ENCODE peak calls at places on chromosomes 5 and 9, in eight cellular contexts. A is AG09309, P is thoracic aorta, Q is WERI-Rb-1, L is Peyer's patch, N is left ventricle myocardium inferior, V is kidney, K is breast epithelium. U is an unnamed sample.

GRCh38 chr9:123571240-123571639 is 215.2 kb downstream of the CRB2 start:
- DNase-seq in A (no peak), P (no peak), Q (no peak), L (no peak), N (no peak), V (no peak), K (no peak), U (no peak)

GRCh38 chr5:72525816-72526215 is 18.6 kb upstream of the ZNF366 start:
- DNase-seq in A (peak; percentile 89), P (no peak), Q (no peak), L (no peak), N (no peak), V (no peak), K (no peak), U (no peak)

GRCh38 chr5:108857905-108858304 is 110.2 kb downstream of the FER start:
- DNase-seq in A (no peak), P (no peak), Q (no peak), L (no peak), N (no peak), V (no peak), K (no peak), U (no peak)

GRCh38 chr9:456365-456764 is 241.7 kb downstream of the DOCK8 start:
- DNase-seq in A (no peak), P (no peak), Q (no peak), L (no peak), N (peak; percentile 51), V (no peak), K (no peak), U (no peak)

GRCh38 chr5:99000878-99001277 is 72.1 kb upstream of the CHD1 start:
- DNase-seq in A (no peak), P (no peak), Q (no peak), L (no peak), N (no peak), V (no peak), K (no peak), U (no peak)

GRCh38 chr9:98314381-98315066 is 59.1 kb upstream of the TBC1D2 start:
- DNase-seq in A (peak; percentile 24), P (no peak), Q (no peak), L (no peak), N (no peak), V (peak; percentile 59), K (no peak), U (no peak)

GRCh38 chr5:25568989-25569625 is 924.3 kb upstream of the CDH10 start:
- DNase-seq in A (no peak), P (no peak), Q (no peak), L (no peak), N (no peak), V (no peak), K (no peak), U (no peak)

GRCh38 chr9:123460091-123460490 is 104.1 kb downstream of the CRB2 start:
- DNase-seq in A (peak; percentile 2), P (no peak), Q (no peak), L (no peak), N (no peak), V (no peak), K (no peak), U (no peak)

GRCh38 chr5:175880213-175880612 is 8.8 kb downstream of the CPLX2 start:
- DNase-seq in A (no peak), P (no peak), Q (no peak), L (no peak), N (no peak), V (no peak), K (no peak), U (no peak)

GRCh38 chr5:124583469-124584350 is 162.7 kb downstream of the ZNF608 start:
- DNase-seq in A (peak; percentile 55), P (no peak), Q (no peak), L (no peak), N (no peak), V (no peak), K (no peak), U (no peak)

GRCh38 chr5:157918811-157919742 is 60.1 kb upstream of the CLINT1 start:
- DNase-seq in A (peak; percentile 11), P (no peak), Q (no peak), L (peak; percentile 64), N (no peak), V (no peak), K (no peak), U (no peak)

GRCh38 chr9:20683351-20684034 is 566 bp upstream of the FOCAD start:
- DNase-seq in A (peak; percentile 45), P (peak; percentile 47), Q (no peak), L (no peak), N (peak; percentile 54), V (no peak), K (no peak), U (peak; percentile 53)

GRCh38 chr9:126127591-126127990 is 199.0 kb upstream of the MVB12B start:
- DNase-seq in A (no peak), P (no peak), Q (no peak), L (no peak), N (no peak), V (no peak), K (no peak), U (no peak)

GRCh38 chr5:179793470-179794139 is at the start of gene LTC4S:
- DNase-seq in A (no peak), P (no peak), Q (no peak), L (peak; percentile 57), N (peak; percentile 85), V (peak; percentile 93), K (peak; percentile 69), U (no peak)

GRCh38 chr5:20248102-20248501 is 260.1 kb upstream of the CDH18 start:
- DNase-seq in A (no peak), P (no peak), Q (no peak), L (no peak), N (no peak), V (no peak), K (no peak), U (no peak)

DNA sequence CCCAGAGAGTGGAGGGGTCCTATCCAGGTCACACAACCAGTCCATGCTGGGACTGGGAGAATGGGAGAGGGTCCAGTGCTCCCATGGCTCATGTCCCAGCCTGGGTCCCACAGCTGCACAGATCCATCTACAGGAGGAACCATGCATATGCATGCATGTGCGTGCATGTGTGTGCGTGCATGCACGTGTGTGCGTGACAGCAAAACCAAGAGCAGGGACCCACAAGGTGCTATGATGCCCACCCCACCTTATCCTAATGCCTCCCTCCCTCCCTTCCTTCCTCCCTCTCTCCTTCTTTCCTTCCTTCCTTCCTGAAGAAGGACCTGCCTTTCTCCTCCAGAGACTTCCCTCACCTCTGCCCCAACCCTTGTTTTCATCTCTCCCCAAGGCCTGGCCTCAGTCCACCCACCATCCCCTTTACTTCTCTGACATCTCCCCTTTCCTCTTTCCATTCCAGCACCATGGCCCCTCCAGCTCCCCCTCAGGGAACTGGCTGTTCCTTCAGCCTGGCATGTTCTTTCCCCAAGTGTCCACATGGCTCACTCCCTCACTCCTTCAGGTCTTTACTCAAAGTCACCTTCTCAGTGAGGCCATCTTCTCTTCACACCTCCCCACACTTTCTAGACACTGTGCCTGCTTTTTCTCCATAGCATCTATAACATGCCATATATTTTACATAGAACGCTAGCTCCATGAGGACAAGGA is 21.8 kb downstream of the AQP7 start:
- DNase-seq in A (no peak), P (no peak), Q (no peak), L (no peak), N (no peak), V (no peak), K (no peak), U (no peak)
- TF ChIP-seq CTCF in A (no peak), P (no peak), Q (no peak), L (no peak), N (no peak), V (no peak), K (no peak), U (no peak)

GRCh38 chr5:141637693-141638419 is 1.1 kb downstream of the RELL2 start:
- DNase-seq in A (no peak), P (no peak), Q (peak; percentile 80), L (peak; percentile 71), N (peak; percentile 56), V (peak; percentile 89), K (peak; percentile 64), U (no peak)
- TF ChIP-seq CTCF in A (peak; percentile 41), P (peak; percentile 15), Q (peak; percentile 57), L (peak; percentile 35), N (peak; percentile 34), V (no peak), K (no peak), U (no peak)

DNA sequence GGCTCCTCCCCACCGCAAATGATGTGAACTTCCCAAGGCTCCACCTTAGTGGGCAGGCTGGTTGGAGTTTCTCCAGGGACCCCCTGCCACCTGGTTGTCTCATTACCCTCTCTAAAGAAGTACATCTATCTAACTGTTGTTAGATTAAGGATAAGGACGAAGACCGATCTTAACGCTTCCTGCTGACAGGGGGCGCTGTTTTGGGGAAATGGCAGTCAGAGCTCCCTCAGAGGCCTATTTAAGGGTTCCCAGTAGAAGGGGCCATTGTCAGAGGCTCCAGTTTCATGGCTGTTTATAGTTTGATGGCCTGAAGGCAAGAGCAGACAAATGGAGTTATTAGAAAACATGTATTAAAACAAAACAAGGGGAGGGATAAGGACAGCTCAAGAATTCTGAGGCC is 100.1 kb downstream of the SPEF2 start:
- DNase-seq in A (no peak), P (no peak), Q (no peak), L (no peak), N (no peak), V (no peak), K (no peak), U (no peak)
- TF ChIP-seq CTCF in A (no peak), P (no peak), Q (no peak), L (no peak), N (no peak), V (no peak), K (no peak), U (no peak)

GRCh38 chr5:65418661-65419060 is 63.1 kb downstream of the ADAMTS6 start:
- DNase-seq in A (no peak), P (no peak), Q (no peak), L (no peak), N (no peak), V (no peak), K (no peak), U (no peak)
- TF ChIP-seq CTCF in A (no peak), P (no peak), Q (no peak), L (no peak), N (no peak), V (no peak), K (no peak), U (no peak)

GRCh38 chr9:88651682-88652633 is 117.0 kb downstream of the NXNL2 start:
- DNase-seq in A (peak; percentile 97), P (peak; percentile 39), Q (no peak), L (peak; percentile 51), N (peak; percentile 84), V (peak; percentile 93), K (peak; percentile 58), U (peak; percentile 72)
- TF ChIP-seq CTCF in A (peak; percentile 49), P (no peak), Q (no peak), L (peak; percentile 3), N (peak; percentile 37), V (no peak), K (no peak), U (no peak)

GRCh38 chr5:162209005-162209605 is 141.5 kb downstream of the GABRG2 start:
- DNase-seq in A (no peak), P (no peak), Q (peak; percentile 59), L (no peak), N (no peak), V (no peak), K (no peak), U (no peak)
- TF ChIP-seq CTCF in A (no peak), P (no peak), Q (peak; percentile 72), L (peak; percentile 22), N (peak; percentile 54), V (peak; percentile 52), K (no peak), U (no peak)

U was measured in omental fat pad.